ENCODE peak calls at places on chromosome 19, in five cellular contexts. N is HEK293T, S is SK-N-SH, I is K562, P is HepG2. R is an unnamed sample.
A peak's percentile ranks its signal among the peaks of the same experiment; 100 is the strongest.

GRCh38 chr19:57656346-57656745 is 12.4 kb upstream of the ZSCAN4 start:
- DNase-seq in N (no peak), S (no peak), I (no peak), P (no peak), R (no peak)

GRCh38 chr19:46739290-46739771 is 6.5 kb upstream of the FKRP start:
- DNase-seq in N (no peak), S (no peak), I (no peak), P (no peak), R (no peak)

GRCh38 chr19:48419158-48419920 is 25.9 kb downstream of the GRIN2D start:
- DNase-seq in N (peak; percentile 77), S (peak; percentile 87), I (peak; percentile 56), P (no peak), R (peak; percentile 57)

GRCh38 chr19:5006201-5006600 is 37.3 kb downstream of the KDM4B start:
- DNase-seq in N (no peak), S (no peak), I (no peak), P (no peak), R (no peak)

GRCh38 chr19:3142292-3142670 is 6.4 kb downstream of the GNA15 start:
- DNase-seq in N (no peak), S (no peak), I (no peak), P (no peak), R (no peak)

GRCh38 chr19:57812201-57812600 is 2.5 kb downstream of the ZNF552 start:
- DNase-seq in N (no peak), S (no peak), I (no peak), P (no peak), R (peak; percentile 54)

GRCh38 chr19:51980116-51980736 is 6.4 kb downstream of the ZNF350 start:
- DNase-seq in N (no peak), S (no peak), I (no peak), P (no peak), R (no peak)

GRCh38 chr19:23314505-23315241 is 64.5 kb upstream of the ZNF724 start:
- DNase-seq in N (no peak), S (no peak), I (no peak), P (peak; percentile 18), R (no peak)

GRCh38 chr19:10431943-10432735 is 11.8 kb downstream of the PDE4A start:
- DNase-seq in N (no peak), S (peak; percentile 68), I (peak; percentile 88), P (no peak), R (no peak)

GRCh38 chr19:41154060-41154459 is 39.0 kb upstream of the CYP2S1 start:
- DNase-seq in N (no peak), S (no peak), I (no peak), P (no peak), R (no peak)

GRCh38 chr19:3826163-3826562 is 40.0 kb upstream of the MATK start:
- DNase-seq in N (no peak), S (peak; percentile 68), I (no peak), P (no peak), R (no peak)

DNA sequence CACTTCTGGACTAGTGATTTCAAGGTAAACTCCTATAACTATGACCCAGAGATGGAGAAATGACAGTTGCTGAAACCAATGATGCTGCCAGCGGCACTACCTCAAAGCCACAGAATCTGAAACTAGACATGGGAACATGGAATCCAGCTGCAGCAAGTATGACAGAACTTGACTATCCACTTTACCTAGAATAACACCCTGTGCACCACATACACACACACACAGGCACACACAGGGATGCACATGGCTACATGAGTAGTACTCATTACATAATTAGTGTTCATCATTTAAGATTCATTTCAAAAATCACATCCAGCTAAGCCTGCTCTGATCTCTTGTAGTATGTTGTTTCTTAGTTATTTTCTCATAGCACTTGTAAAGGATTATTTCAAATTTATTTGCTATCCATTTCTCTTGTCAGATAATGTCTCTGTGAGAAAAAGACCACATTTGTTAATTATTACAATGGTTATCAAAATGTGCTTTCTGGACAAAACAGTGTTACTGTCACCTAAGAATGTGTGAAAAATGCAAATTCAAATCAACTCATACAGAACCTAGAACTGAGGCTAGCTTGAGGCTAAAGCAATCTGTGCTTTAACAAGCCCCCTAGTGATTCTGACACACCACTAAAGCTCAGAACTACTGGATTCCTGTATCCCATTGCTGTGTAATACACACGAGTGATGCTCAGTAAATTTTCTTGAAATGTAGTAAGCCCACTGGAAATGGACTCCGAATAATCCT is 59.4 kb downstream of the WTIP start:
- DNase-seq in N (no peak), S (no peak), I (no peak), P (no peak), R (no peak)
- TF ChIP-seq FOXM1 in N (no peak), S (no peak), I (no peak), P (no peak), R (no peak)

GRCh38 chr19:31337007-31337914 is 12.0 kb downstream of the TSHZ3 start:
- DNase-seq in N (no peak), S (no peak), I (no peak), P (no peak), R (no peak)
- TF ChIP-seq FOXM1 in N (no peak), S (no peak), I (no peak), P (no peak), R (no peak)

DNA sequence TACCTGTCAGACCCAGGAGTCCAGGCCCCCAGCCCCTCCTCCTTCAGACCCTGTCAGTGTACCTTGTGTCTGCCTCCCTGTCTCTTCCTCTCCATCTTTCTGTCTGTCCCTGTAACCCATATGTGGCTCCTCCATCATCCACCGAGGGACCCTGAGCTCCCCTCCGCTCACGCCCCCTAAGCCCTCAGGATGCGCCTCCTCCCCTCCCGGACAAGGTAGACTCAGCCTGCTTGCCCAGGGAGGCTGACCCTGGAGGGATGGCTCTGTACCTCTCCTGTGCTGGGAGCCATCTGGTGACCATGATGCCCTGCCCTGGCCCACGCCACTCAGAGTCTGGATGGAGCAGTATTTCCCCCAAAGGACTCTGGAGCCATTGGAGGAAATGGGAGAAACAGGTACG is 1.0 kb upstream of the CAPN12 start:
- DNase-seq in N (no peak), S (peak; percentile 24), I (no peak), P (no peak), R (no peak)
- TF ChIP-seq FOXM1 in N (no peak), S (no peak), I (no peak), P (no peak), R (no peak)

DNA sequence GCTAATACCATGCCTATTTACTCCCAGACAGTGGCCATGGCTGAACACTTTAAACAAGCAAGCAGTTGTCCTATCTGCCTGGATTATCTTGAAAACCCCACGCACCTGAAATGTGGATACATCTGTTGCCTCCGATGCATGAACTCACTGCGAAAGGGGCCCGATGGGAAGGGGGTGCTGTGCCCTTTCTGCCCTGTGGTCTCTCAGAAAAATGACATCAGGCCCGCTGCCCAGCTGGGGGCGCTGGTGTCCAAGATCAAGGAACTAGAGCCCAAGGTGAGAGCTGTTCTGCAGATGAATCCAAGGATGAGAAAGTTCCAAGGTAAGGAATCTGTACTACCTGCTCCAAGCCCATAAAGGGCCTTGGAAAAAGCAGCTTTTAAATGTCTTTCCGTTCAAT is 8.6 kb downstream of the RFPL4AL1 start:
- DNase-seq in N (peak; percentile 13), S (peak; percentile 13), I (peak; percentile 36), P (no peak), R (no peak)
- TF ChIP-seq FOXM1 in N (no peak), S (no peak), I (no peak), P (no peak), R (no peak)

DNA sequence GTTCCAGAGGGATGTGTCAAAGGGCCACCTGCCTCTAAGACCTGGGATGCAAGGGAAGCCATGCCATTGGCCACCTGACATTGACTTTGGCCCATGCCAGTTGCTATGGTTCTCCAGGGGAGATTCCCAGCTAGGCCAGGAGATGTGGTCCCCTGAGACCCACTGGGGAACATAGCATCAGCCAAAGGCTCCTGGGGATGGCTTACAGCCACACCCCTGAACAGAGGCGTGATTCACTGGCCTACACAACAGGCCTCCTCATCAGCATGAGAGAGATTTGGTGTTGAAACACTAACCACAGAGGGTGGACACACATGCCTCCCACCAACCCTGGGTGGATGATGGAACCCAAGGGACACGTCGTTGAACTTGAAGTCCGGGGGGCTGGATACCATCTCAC is 14.4 kb downstream of the IQCN start:
- DNase-seq in N (no peak), S (no peak), I (no peak), P (no peak), R (no peak)
- TF ChIP-seq FOXM1 in N (no peak), S (no peak), I (no peak), P (no peak), R (no peak)

DNA sequence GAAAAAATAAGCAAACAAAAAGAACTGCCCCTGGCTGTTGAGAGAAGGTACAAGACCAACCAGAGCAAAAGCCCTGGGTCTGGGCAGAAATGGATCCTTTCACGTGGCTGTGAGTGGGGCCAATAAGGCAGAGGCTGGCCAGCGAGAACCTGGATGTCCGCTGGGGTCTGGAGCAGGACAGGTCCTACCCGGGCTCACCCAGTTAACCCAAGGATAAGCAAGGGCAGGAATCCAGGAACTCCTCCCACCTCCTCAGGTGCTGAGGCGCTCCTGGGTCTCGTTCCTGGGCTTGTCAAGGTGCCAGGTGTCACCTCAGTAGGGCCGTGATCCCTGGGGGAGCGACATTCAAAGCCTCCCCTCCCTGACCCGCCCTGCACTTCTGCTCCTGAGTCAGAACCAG is 4.7 kb upstream of the SLC5A5 start:
- DNase-seq in N (no peak), S (peak; percentile 31), I (no peak), P (no peak), R (no peak)
- TF ChIP-seq FOXM1 in N (no peak), S (no peak), I (no peak), P (no peak), R (no peak)

DNA sequence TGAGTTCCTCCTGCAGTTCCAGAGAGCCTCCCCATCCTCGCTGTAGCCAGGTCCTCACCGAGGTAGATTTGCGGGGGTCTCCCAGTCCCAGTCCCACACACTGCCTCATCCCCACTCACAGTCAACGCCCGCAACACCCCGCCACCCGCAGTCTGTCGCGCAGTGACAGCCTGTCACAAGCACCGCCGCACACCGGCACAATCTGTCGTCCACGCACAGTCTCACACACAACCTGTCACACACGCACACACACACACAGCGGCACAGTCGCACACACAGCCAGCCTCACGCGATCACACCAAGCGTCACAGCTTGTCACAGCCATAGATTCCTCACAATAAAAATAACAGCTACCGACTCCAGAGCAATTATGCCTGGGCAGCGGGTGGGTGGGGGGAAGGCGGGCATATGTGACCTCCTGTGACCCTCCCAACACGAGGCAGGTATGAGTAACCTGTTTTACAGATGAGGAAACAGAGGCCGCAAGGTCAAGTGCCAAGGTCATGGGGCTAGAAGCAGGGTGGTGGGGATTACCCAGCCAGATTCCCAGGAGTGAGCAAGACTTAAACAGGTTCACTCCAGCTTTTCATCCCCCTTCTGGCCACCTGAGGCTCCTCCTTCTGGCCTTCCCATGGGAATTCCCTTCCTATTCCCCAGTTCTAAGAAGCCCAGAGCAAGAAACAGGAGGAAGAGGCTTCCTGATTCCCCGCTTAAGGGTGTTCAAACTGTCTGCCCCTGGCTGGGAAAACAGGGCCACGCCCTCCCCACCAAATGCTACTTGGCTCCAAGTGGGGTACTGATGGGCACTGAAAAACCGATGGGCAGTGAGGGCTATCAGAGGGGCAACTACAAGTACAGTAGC is 13.9 kb downstream of the NFIX start:
- DNase-seq in N (no peak), S (peak; percentile 17), I (no peak), P (no peak), R (no peak)
- TF ChIP-seq FOXM1 in N (no peak), S (no peak), I (no peak), P (no peak), R (no peak)